ENCODE peak calls at places on chromosomes 5 and 9, in seven cellular contexts. Y is Panc1, T is tibial nerve, R is uterus, P is choroid plexus epithelial cell, I is mammary epithelial cell, S is AG09309. V is an unnamed sample.
A peak's percentile ranks its signal among the peaks of the same experiment; 100 is the strongest.

GRCh38 chr9:126377521-126377920 is 50.9 kb downstream of the MVB12B start:
- DNase-seq in Y (no peak), T (no peak), R (no peak), P (no peak), I (no peak), S (no peak), V (no peak)

GRCh38 chr9:92963831-92964606 is 16.7 kb downstream of the FGD3 start:
- DNase-seq in Y (no peak), T (peak; percentile 25), R (no peak), P (no peak), I (no peak), S (no peak), V (no peak)

GRCh38 chr5:3320317-3320865 is 275.2 kb upstream of the IRX1 start:
- DNase-seq in Y (no peak), T (no peak), R (peak; percentile 32), P (no peak), I (peak; percentile 38), S (no peak), V (no peak)

GRCh38 chr5:129065721-129066120 is 28.8 kb upstream of the ISOC1 start:
- DNase-seq in Y (no peak), T (no peak), R (no peak), P (no peak), I (no peak), S (no peak), V (no peak)

GRCh38 chr9:90552317-90552716 is 90.3 kb downstream of the DIRAS2 start:
- DNase-seq in Y (no peak), T (no peak), R (no peak), P (no peak), I (no peak), S (no peak), V (no peak)

GRCh38 chr5:155844541-155844940 is 482.4 kb upstream of the SGCD start:
- DNase-seq in Y (no peak), T (no peak), R (no peak), P (no peak), I (no peak), S (no peak), V (peak; percentile 1)

GRCh38 chr9:12784461-12785250 is 9.8 kb downstream of the LURAP1L start:
- DNase-seq in Y (no peak), T (no peak), R (no peak), P (peak; percentile 92), I (peak; percentile 98), S (peak; percentile 73), V (peak; percentile 99)

GRCh38 chr9:128920381-128921058 is at the start of gene PHYHD1:
- DNase-seq in Y (no peak), T (peak; percentile 42), R (peak; percentile 88), P (peak; percentile 20), I (no peak), S (no peak), V (peak; percentile 64)

GRCh38 chr5:80960531-80961375 is 590 bp downstream of the RASGRF2 start:
- DNase-seq in Y (no peak), T (peak; percentile 35), R (no peak), P (peak; percentile 28), I (peak; percentile 31), S (no peak), V (peak; percentile 43)

GRCh38 chr5:83577036-83577636 is 105.6 kb downstream of the VCAN start:
- DNase-seq in Y (no peak), T (no peak), R (no peak), P (peak; percentile 78), I (peak; percentile 9), S (no peak), V (peak; percentile 63)

GRCh38 chr5:98927242-98927987 is 1.4 kb downstream of the CHD1 start:
- DNase-seq in Y (no peak), T (peak; percentile 40), R (peak; percentile 65), P (peak; percentile 86), I (peak; percentile 74), S (no peak), V (peak; percentile 72)

GRCh38 chr5:38613992-38614836 is 57.8 kb upstream of the LIFR start:
- DNase-seq in Y (no peak), T (no peak), R (no peak), P (no peak), I (no peak), S (no peak), V (peak; percentile 69)

GRCh38 chr9:29078063-29078660 is 1504.9 kb upstream of the C9orf72 start:
- DNase-seq in Y (no peak), T (no peak), R (no peak), P (peak; percentile 67), I (peak; percentile 82), S (no peak), V (peak; percentile 84)

GRCh38 chr9:135388530-135388929 is 91.1 kb upstream of the PPP1R26 start:
- DNase-seq in Y (no peak), T (no peak), R (no peak), P (no peak), I (no peak), S (no peak), V (no peak)

GRCh38 chr5:172102913-172103629 is 85.0 kb downstream of the STK10 start:
- DNase-seq in Y (peak; percentile 47), T (no peak), R (no peak), P (peak; percentile 98), I (peak; percentile 94), S (peak; percentile 87), V (peak; percentile 98)

GRCh38 chr9:17219261-17219660 is 84.4 kb downstream of the CNTLN start:
- DNase-seq in Y (no peak), T (no peak), R (no peak), P (peak; percentile 51), I (no peak), S (no peak), V (peak; percentile 30)
- TF ChIP-seq CTCF in Y (no peak), T (no peak), R (no peak), P (peak; percentile 58), I (peak; percentile 40), S (peak; percentile 44), V (peak; percentile 47)

GRCh38 chr9:37029304-37029775 is 4.7 kb downstream of the PAX5 start:
- DNase-seq in Y (no peak), T (no peak), R (no peak), P (no peak), I (no peak), S (no peak), V (no peak)

GRCh38 chr9:37026085-37026935 is 7.8 kb downstream of the PAX5 start:
- DNase-seq in Y (no peak), T (no peak), R (no peak), P (no peak), I (no peak), S (no peak), V (no peak)

GRCh38 chr9:37026936-37027581 is 7.0 kb downstream of the PAX5 start:
- DNase-seq in Y (no peak), T (no peak), R (no peak), P (no peak), I (no peak), S (no peak), V (no peak)

GRCh38 chr9:37028425-37029031 is 5.5 kb downstream of the PAX5 start:
- DNase-seq in Y (no peak), T (no peak), R (no peak), P (no peak), I (no peak), S (no peak), V (no peak)

GRCh38 chr9:37027582-37028424 is 6.3 kb downstream of the PAX5 start:
- DNase-seq in Y (peak; percentile 65), T (peak; percentile 47), R (peak; percentile 32), P (peak; percentile 89), I (peak; percentile 93), S (peak; percentile 13), V (peak; percentile 93)
- H3K4me3 ChIP-seq in Y (peak overlapping the region; percentile 54), T (peak overlapping the region; percentile 49), R (no peak overlapping the region), P (no peak overlapping the region), I (peak overlapping the region; percentile 19), S (no peak overlapping the region), V (no peak overlapping the region)

DNA sequence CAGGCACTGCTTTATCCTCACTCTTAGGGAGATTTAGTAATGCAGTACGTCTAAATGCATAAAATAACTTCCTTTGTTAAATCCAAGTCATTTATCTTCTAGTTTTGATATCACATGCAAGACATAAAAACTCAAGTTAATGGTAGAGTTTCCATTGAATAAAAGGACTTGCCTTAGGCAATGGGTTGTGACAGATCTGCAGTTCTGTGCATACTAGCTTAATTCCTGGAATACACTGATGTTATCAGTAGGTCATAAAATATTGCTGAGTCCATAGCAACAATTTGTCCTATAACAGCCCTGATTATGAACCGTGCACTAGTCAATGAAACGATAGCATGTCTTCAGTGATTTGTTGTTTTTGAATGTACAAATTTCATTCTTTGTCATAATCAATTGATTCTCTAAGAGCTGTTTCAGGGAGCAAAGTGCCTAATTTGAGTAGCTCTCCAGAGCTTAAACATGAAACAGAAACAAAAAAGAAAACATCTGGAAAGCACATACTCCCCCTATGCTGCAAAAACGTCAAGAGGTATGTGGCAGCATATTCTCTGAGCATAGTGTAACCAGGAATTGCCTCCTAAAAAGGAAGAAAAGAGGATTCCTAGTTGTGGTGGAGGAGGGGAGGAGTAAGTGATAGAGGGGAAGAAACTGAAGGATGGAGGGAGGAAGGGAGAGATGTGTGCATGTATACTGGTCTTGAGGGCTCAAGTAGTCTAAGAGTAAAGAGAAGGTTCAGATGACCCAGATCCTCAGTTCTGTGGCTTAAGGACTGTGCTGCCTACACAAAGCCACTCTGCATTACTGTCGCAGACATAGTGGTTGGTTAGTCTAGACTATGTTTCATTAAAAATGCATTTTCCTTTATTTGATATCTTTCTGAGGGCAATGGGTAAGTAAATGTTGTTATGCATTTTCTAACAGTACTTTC is 589.2 kb downstream of the PRR16 start:
- DNase-seq in Y (no peak), T (no peak), R (no peak), P (no peak), I (no peak), S (no peak), V (no peak)
- TF ChIP-seq CTCF in Y (no peak), T (no peak), R (no peak), P (no peak), I (no peak), S (no peak), V (no peak)

DNA sequence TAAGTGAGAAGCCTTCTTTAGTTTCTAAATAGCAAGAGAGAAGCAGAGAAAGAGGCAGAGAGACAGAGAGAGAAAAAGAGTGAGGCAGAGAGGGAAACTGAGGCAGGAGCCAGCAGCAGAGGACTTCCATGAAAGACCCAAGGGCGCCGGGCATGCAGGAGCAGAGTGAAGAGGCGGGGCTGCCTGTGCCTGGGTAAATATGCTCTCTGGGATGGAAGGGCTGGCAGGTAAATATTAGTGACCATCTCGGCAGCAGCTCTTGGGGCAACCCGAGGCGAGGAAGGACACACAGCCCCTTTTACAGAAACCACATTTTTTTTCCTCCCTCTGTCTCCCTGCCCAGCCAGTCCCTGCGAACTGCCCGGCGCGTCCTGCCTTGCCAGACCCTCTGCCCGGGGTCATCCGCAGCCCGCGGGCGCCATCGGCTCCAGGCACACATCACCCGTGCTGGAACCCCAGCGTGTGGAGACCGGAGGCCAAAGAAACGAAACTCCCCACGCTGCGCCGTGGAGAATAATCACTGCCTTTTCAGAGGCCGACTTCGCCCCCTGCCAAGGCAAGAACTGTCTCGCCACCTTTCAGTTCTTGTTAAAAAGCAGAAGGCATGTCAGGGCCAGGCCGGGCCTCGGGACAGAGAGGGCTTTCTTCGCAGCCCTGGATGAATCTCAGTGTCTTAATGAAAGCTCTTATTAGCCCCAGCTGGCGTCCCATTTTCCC is 61.3 kb downstream of the BOD1 start:
- DNase-seq in Y (no peak), T (no peak), R (no peak), P (no peak), I (no peak), S (no peak), V (no peak)
- H3K4me3 ChIP-seq in Y (no peak overlapping the region), T (no peak overlapping the region), R (no peak overlapping the region), P (peak overlapping the region; percentile 32), I (peak overlapping the region; percentile 8), S (no peak overlapping the region), V (no peak overlapping the region)

V was measured in epithelial cell of esophagus.